ENCODE peak calls at places on chromosome 7, in four cellular contexts. I, L, C and B are unnamed samples.

GRCh38 chr7:121932768-121933167 is 59.8 kb downstream of the PTPRZ1 start:
- DNase-seq in I (no peak), L (no peak), C (no peak), B (no peak)

GRCh38 chr7:131068604-131069021 is 259.1 kb upstream of the MKLN1 start:
- DNase-seq in I (no peak), L (no peak), C (no peak), B (no peak)

GRCh38 chr7:105699568-105700236 is 118.4 kb upstream of the EFCAB10 start:
- DNase-seq in I (no peak), L (no peak), C (no peak), B (no peak)

GRCh38 chr7:148699024-148699771 is 495 bp downstream of the CUL1 start:
- DNase-seq in I (peak; percentile 16), L (peak; percentile 42), C (peak; percentile 35), B (peak; percentile 45)

GRCh38 chr7:129643545-129644170 is 32.1 kb downstream of the NRF1 start:
- DNase-seq in I (no peak), L (no peak), C (no peak), B (no peak)

GRCh38 chr7:135661311-135662122 is 797 bp upstream of the STMP1 start:
- DNase-seq in I (no peak), L (no peak), C (no peak), B (peak; percentile 80)

GRCh38 chr7:83105063-83105462 is 57.6 kb downstream of the PCLO start:
- DNase-seq in I (no peak), L (no peak), C (no peak), B (no peak)

GRCh38 chr7:17195576-17195975 is 102.9 kb upstream of the AHR start:
- DNase-seq in I (no peak), L (no peak), C (no peak), B (no peak)

GRCh38 chr7:77831953-77832352 is 33.4 kb downstream of the PHTF2 start:
- DNase-seq in I (no peak), L (no peak), C (no peak), B (no peak)

GRCh38 chr7:155407799-155408198 is 50.1 kb upstream of the EN2 start:
- DNase-seq in I (no peak), L (no peak), C (no peak), B (no peak)

GRCh38 chr7:23645822-23646221 is 34.2 kb upstream of the FAM221A start:
- DNase-seq in I (no peak), L (no peak), C (no peak), B (no peak)

GRCh38 chr7:134995239-134996096 is 9.2 kb downstream of the AGBL3 start:
- DNase-seq in I (no peak), L (no peak), C (no peak), B (no peak)

GRCh38 chr7:137109966-137110930 is 233.3 kb downstream of the PTN start:
- DNase-seq in I (no peak), L (no peak), C (no peak), B (peak; percentile 26)

GRCh38 chr7:130441408-130441854 is 615 bp upstream of the CEP41 start:
- DNase-seq in I (no peak), L (no peak), C (no peak), B (no peak)

GRCh38 chr7:77537595-77538185 is 595 bp downstream of the PTPN12 start:
- DNase-seq in I (no peak), L (peak; percentile 47), C (peak; percentile 6), B (peak; percentile 53)

GRCh38 chr7:30896041-30896440 is 15.6 kb upstream of the AQP1 start:
- DNase-seq in I (no peak), L (no peak), C (no peak), B (no peak)